ENCODE peak calls at places on chromosome 13, in five cellular contexts. F is activated naive CD8-positive, alpha-beta T cell treated with anti-CD3 and anti-CD28 coated beads, Interleukin-2, amount 50 U/mL, for 24 hours; Z is HT-29; A is A549; K is GM10248. J is an unnamed sample.

GRCh38 chr13:80132741-80133601 is 208.0 kb downstream of the SPRY2 start:
- DNase-seq in F (no peak), Z (peak), A (peak), K (no peak), J (no peak)

GRCh38 chr13:94419304-94419943 is 60.1 kb downstream of the DCT start:
- DNase-seq in F (peak), Z (no peak), A (no peak), K (no peak), J (no peak)

GRCh38 chr13:60562081-60562764 is 165.2 kb downstream of the TDRD3 start:
- DNase-seq in F (no peak), Z (no peak), A (no peak), K (no peak), J (no peak)

GRCh38 chr13:96994030-96994848 is at the start of gene OXGR1:
- DNase-seq in F (no peak), Z (no peak), A (no peak), K (no peak), J (no peak)

GRCh38 chr13:109751477-109751876 is 34.9 kb downstream of the IRS2 start:
- DNase-seq in F (no peak), Z (no peak), A (no peak), K (no peak), J (no peak)

GRCh38 chr13:40292108-40292507 is 374.3 kb downstream of the FOXO1 start:
- DNase-seq in F (no peak), Z (no peak), A (no peak), K (no peak), J (no peak)

GRCh38 chr13:30752991-30753616 is 17.8 kb downstream of the ALOX5AP start:
- DNase-seq in F (no peak), Z (no peak), A (no peak), K (no peak), J (no peak)

GRCh38 chr13:72221276-72221962 is 354.4 kb upstream of the DACH1 start:
- DNase-seq in F (peak), Z (peak), A (peak), K (peak), J (no peak)

GRCh38 chr13:23610187-23610576 is 40.0 kb downstream of the TNFRSF19 start:
- DNase-seq in F (no peak), Z (no peak), A (no peak), K (no peak), J (no peak)